ENCODE peak calls at places on chromosome 3, in six cellular contexts. W is progenitor cell of endocrine pancreas, O is neural crest cell, X is stomach, Z is CD14-positive monocyte, A is WTC11. F is an unnamed sample.

GRCh38 chr3:10140996-10141546 is 507 bp upstream of the VHL start:
- DNase-seq in X (no peak), W (no peak), O (peak; percentile 6), Z (no peak), A (no peak), F (no peak)

GRCh38 chr3:152113413-152113812 is 155.3 kb upstream of the MBNL1 start:
- DNase-seq in W (no peak), O (no peak), A (no peak), Z (no peak), X (no peak), F (no peak)

GRCh38 chr3:120280566-120280965 is 4.5 kb downstream of the GPR156 start:
- DNase-seq in Z (no peak), W (no peak), A (no peak), O (no peak), X (no peak), F (no peak)

GRCh38 chr3:18740631-18741583 is 315.8 kb upstream of the SATB1 start:
- DNase-seq in O (no peak), A (no peak), W (no peak), Z (peak; percentile 70), X (no peak), F (no peak)

GRCh38 chr3:151479452-151479851 is 18.6 kb upstream of the IGSF10 start:
- DNase-seq in O (no peak), Z (no peak), A (no peak), X (no peak), W (no peak), F (no peak)

GRCh38 chr3:22401499-22401898 is 650.5 kb upstream of the ZNF385D start:
- DNase-seq in W (no peak), X (no peak), A (no peak), O (no peak), Z (no peak), F (no peak)

GRCh38 chr3:150324825-150325224 is 83.3 kb upstream of the TSC22D2 start:
- DNase-seq in A (no peak), W (no peak), O (no peak), Z (no peak), X (no peak), F (no peak)

GRCh38 chr3:64352596-64352989 is 127.3 kb upstream of the PRICKLE2 start:
- DNase-seq in A (no peak), Z (no peak), W (no peak), X (no peak), O (no peak), F (no peak)

DNA sequence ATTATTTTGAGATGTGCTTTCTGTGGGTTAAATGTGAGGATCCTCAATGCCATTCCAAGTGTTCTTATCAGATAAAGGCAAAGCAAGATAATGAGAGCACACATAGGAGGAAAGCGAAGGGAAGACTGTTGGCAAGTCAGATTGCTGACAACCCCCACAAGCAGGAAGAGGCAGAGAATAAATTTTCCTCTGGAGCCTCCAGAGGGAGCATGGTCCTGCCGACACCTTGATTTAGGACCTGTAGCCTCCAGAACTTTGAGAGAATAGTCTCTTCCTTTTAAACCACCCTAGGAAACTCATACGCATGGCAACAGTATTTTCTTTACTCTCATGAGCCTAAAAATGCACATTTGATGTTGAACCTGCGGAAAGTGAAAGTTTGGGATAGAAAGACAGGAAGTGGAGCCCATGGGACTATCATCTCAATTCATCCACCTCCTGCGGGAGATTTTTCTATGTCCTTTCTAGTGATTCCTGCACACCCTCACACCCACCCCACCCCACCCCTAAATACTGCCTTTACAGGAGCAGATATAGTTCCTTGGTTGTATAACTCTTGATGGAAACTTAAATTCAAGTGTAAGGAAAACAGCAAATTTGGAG is 116.7 kb upstream of the LPP start:
- DNase-seq in A (no peak), W (no peak), O (no peak), Z (no peak), X (peak; percentile 51), F (no peak)
- TF ChIP-seq CTCF in A (no peak), W (peak; percentile 58), O (peak; percentile 58), Z (no peak), X (no peak), F (peak; percentile 59)

DNA sequence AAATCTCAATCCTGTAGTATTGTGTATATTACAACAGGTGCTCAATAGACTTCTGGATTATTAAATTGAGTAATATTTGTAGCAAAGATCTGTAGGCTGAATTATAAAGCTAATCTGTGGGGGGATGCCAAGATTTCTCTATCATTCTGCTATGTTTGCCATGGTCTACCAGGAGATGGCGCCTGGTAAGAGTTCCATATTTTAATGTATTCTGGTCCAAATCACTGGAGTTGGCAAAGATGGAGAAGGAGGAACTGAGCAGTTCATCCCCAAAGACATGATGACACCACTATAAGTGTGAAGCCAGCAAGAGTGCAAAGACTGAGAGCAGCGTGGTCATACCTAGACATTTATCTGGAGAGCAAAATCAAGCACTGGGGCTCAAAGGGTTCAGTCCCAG is 340.8 kb upstream of the TPRG1 start:
- DNase-seq in X (no peak), W (no peak), A (no peak), Z (peak; percentile 48), O (no peak), F (no peak)
- TF ChIP-seq CTCF in X (no peak), W (no peak), A (no peak), Z (peak; percentile 69), O (peak; percentile 35), F (peak; percentile 34)

DNA sequence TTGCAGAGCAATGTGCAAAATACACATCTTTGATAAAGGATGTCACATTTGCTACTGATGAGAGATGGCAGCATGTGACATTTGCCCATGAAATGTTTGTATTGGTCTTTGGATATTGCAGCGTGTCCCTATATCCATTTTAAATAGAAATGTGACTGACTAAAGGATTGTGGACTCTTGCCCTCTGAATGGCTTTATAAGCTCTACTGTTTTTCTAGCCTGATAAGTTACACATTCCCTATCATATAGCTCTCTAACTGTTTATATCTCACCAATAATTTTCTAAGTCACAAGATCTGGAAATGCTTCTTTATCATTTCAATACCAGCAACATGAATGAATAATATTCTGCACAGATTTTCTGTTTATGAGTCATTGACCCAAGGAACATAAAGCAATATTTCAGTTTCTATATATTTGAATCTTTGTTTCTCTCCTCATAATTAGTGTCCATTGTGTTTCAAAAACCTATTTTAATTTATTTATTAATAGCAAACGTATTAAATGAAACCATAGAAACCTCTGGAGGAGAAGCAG is 95.8 kb upstream of the THRB start:
- DNase-seq in O (no peak), Z (no peak), X (no peak), W (no peak), A (no peak), F (no peak)
- TF ChIP-seq CTCF in O (no peak), Z (no peak), X (no peak), W (no peak), A (no peak), F (no peak)

GRCh38 chr3:37256447-37256846 is 82.1 kb upstream of the LRRFIP2 start:
- DNase-seq in W (no peak), A (no peak), O (no peak), Z (no peak), X (no peak), F (no peak)
- TF ChIP-seq CTCF in W (no peak), A (no peak), O (no peak), Z (no peak), X (no peak), F (no peak)

GRCh38 chr3:47250309-47251060 is 32.1 kb downstream of the KIF9 start:
- DNase-seq in Z (no peak), W (no peak), O (no peak), A (peak; percentile 44), X (peak; percentile 49), F (no peak)
- TF ChIP-seq CTCF in Z (peak; percentile 71), W (peak; percentile 53), O (peak; percentile 40), A (no peak), X (no peak), F (peak; percentile 48)

DNA sequence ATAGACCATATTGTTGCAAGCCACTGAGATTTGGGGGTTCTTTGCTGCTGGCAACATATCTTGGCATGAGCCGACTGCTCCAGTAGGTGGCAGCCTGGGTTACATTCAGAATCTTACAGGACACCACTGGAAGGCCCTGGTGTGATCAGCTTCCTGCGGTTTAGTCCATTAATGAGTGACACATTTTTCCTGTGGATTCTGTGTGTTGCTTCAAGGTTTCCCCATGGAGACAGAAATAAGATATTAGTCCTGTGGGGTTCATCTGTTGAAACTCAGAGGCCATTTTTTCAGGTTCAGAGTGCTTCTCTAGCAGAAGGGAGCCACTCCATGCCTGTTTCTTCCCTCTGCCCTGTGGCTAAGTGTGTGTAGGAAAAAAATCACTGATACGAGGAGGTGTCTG is 116.2 kb downstream of the MFSD1 start:
- DNase-seq in O (peak; percentile 35), A (peak; percentile 72), W (peak; percentile 47), X (peak; percentile 46), Z (no peak), F (no peak)
- TF ChIP-seq CTCF in O (peak; percentile 73), A (peak; percentile 56), W (peak; percentile 77), X (no peak), Z (peak; percentile 42), F (peak; percentile 69)

DNA sequence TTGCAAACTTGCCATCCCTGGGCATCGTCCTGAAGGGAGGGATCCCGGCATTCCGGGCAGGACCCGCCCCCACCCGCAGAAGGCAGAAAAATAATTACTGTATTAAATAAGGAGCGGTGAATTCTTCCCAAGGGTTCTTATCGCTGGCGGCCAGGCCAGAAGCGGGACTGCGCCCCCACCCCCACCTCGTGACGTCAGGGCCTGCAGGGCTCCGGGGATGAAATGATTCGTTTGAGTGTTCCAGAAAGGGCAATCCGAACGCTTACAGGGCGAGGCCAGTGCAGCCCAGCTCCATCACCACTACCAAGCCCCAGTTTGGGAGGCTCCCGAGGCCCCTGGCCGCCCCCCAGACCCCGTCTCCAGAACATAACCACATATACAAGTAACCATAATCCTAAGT is 8.6 kb downstream of the SOX2 start:
- DNase-seq in A (no peak), W (no peak), X (peak; percentile 45), Z (no peak), O (no peak), F (no peak)
- TF ChIP-seq CTCF in A (no peak), W (no peak), X (no peak), Z (no peak), O (no peak), F (no peak)

DNA sequence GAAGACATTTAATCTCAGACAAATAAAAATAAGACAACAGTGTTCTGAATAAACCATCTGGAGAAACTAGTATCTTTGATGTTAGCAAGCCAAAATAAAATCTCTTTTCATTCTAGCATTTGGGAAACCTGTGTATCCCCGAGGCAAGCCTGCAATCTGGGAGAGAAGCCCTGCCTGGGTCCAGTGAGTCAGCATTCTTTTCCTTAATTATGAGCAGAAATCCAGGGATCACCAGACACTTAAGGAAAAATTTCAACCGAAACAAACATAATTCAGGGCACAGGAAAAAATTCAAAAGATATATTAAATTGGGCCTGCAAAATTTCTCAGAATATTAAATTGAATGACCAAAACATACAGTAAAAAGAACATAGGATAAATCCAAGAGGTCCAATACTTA is 4.2 kb downstream of the NCBP2 start:
- DNase-seq in A (no peak), W (no peak), X (no peak), Z (no peak), O (no peak), F (no peak)
- TF ChIP-seq CTCF in A (no peak), W (no peak), X (no peak), Z (no peak), O (no peak), F (no peak)

F was measured in osteocyte.